ENCODE peak calls at places on chromosomes 16 and 17, in nine cellular contexts. A is lower leg skin, L is GM12878, U is NB4, R is sigmoid colon, D is uterus, Q is heart left ventricle, H is endothelial cell of umbilical vein, T is spleen. V is an unnamed sample.
A peak's percentile ranks its signal among the peaks of the same experiment; 100 is the strongest.

GRCh38 chr17:66776999-66777688 is 57.8 kb upstream of the CACNG5 start:
- DNase-seq in L (no peak), Q (no peak), H (no peak), U (no peak), R (no peak), D (no peak), A (no peak), T (no peak), V (no peak)

GRCh38 chr17:55053855-55054254 is 85.3 kb downstream of the STXBP4 start:
- DNase-seq in D (no peak), H (peak; percentile 23), Q (no peak), A (no peak), T (no peak), U (no peak), R (no peak), L (no peak), V (no peak)

GRCh38 chr17:30477758-30478115 is 529 bp downstream of the GOSR1 start:
- DNase-seq in H (no peak), U (no peak), T (no peak), L (no peak), Q (no peak), A (no peak), R (no peak), D (no peak), V (no peak)

GRCh38 chr16:80377621-80378020 is 163.2 kb upstream of the DYNLRB2 start:
- DNase-seq in D (no peak), A (no peak), L (no peak), T (no peak), H (no peak), Q (no peak), R (no peak), U (no peak), V (no peak)

GRCh38 chr17:46264456-46265198 is 30.3 kb upstream of the LRRC37A start:
- DNase-seq in R (no peak), Q (no peak), A (no peak), T (no peak), L (no peak), D (no peak), H (no peak), U (no peak), V (no peak)

GRCh38 chr17:17520599-17521232 is 24.5 kb upstream of the RASD1 start:
- DNase-seq in H (no peak), R (no peak), Q (peak; percentile 55), L (no peak), D (no peak), T (no peak), A (no peak), U (no peak), V (no peak)

GRCh38 chr16:49019826-49020401 is 261.7 kb downstream of the CBLN1 start:
- DNase-seq in H (no peak), U (no peak), A (peak; percentile 40), Q (no peak), R (peak; percentile 75), L (no peak), D (no peak), T (no peak), V (no peak)

GRCh38 chr17:80393491-80393890 is 21.5 kb upstream of the ENDOV start:
- DNase-seq in D (no peak), R (no peak), T (no peak), H (no peak), Q (no peak), A (no peak), U (no peak), L (no peak), V (no peak)

GRCh38 chr16:66326995-66327513 is 39.4 kb upstream of the CDH5 start:
- DNase-seq in D (no peak), Q (no peak), U (no peak), A (no peak), L (no peak), R (no peak), H (no peak), T (no peak), V (no peak)

GRCh38 chr17:8126306-8127066 is 2.6 kb upstream of the HES7 start:
- DNase-seq in U (peak; percentile 49), A (no peak), D (peak; percentile 46), Q (no peak), T (no peak), L (no peak), H (peak; percentile 46), R (no peak), V (no peak)

GRCh38 chr16:48276102-48276501 is 28.8 kb upstream of the ABCC11 start:
- DNase-seq in Q (no peak), T (no peak), H (peak; percentile 86), U (no peak), A (no peak), L (no peak), R (no peak), D (no peak), V (no peak)

GRCh38 chr17:66949501-66949900 is 15.0 kb upstream of the CACNG4 start:
- DNase-seq in A (no peak), U (no peak), Q (no peak), D (no peak), T (peak; percentile 24), R (no peak), L (no peak), H (no peak), V (no peak)

GRCh38 chr17:66826856-66827255 is 8.1 kb upstream of the CACNG5 start:
- DNase-seq in A (no peak), R (no peak), U (no peak), H (no peak), Q (no peak), T (no peak), L (no peak), D (no peak), V (no peak)

GRCh38 chr17:35368086-35368824 is 5.2 kb downstream of the SLFN11 start:
- DNase-seq in A (no peak), R (no peak), U (peak; percentile 96), Q (no peak), T (no peak), H (no peak), D (no peak), L (peak; percentile 75), V (no peak)

GRCh38 chr17:1447061-1447460 is 9.0 kb downstream of the CRK start:
- DNase-seq in D (no peak), L (no peak), T (no peak), R (no peak), H (peak; percentile 82), U (no peak), Q (no peak), A (no peak), V (no peak)

GRCh38 chr17:64024781-64025731 is 4.6 kb upstream of the ICAM2 start:
- DNase-seq in R (peak; percentile 61), D (no peak), L (no peak), T (no peak), A (peak; percentile 83), U (no peak), Q (no peak), H (peak; percentile 48), V (no peak)

GRCh38 chr16:78413651-78414050 is 314.2 kb downstream of the WWOX start:
- DNase-seq in T (no peak), R (no peak), U (no peak), A (no peak), Q (no peak), D (no peak), L (no peak), H (no peak), V (no peak)

GRCh38 chr17:17567631-17568030 is 23.9 kb downstream of the PEMT start:
- DNase-seq in Q (peak; percentile 77), U (no peak), R (peak; percentile 89), T (no peak), L (no peak), H (no peak), A (no peak), D (no peak), V (peak; percentile 51)

GRCh38 chr17:44222112-44222869 is 2.8 kb upstream of the UBTF start:
- DNase-seq in H (peak; percentile 71), Q (peak; percentile 87), A (peak; percentile 95), T (peak; percentile 92), D (peak; percentile 85), R (peak; percentile 95), U (peak; percentile 72), L (no peak), V (peak; percentile 67)
- TF ChIP-seq POLR2A in H (peak; percentile 79), Q (peak; percentile 87), A (no peak), T (no peak), D (peak; percentile 74), R (peak; percentile 74), U (no peak), L (peak; percentile 50), V (peak; percentile 61)

GRCh38 chr16:88978608-88979346 is 1.8 kb upstream of the CBFA2T3 start:
- DNase-seq in U (peak; percentile 99), T (peak; percentile 90), D (no peak), H (no peak), R (no peak), A (no peak), Q (no peak), L (peak; percentile 47), V (no peak)
- TF ChIP-seq POLR2A in U (peak; percentile 14), T (no peak), D (no peak), H (no peak), R (no peak), A (no peak), Q (no peak), L (no peak), V (no peak)

GRCh38 chr16:67950335-67950843 is 6.5 kb upstream of the LCAT start:
- DNase-seq in H (no peak), T (peak; percentile 63), R (no peak), Q (no peak), U (no peak), D (no peak), A (no peak), L (no peak), V (no peak)
- TF ChIP-seq POLR2A in H (no peak), T (no peak), R (no peak), Q (no peak), U (no peak), D (no peak), A (no peak), L (no peak), V (no peak)

DNA sequence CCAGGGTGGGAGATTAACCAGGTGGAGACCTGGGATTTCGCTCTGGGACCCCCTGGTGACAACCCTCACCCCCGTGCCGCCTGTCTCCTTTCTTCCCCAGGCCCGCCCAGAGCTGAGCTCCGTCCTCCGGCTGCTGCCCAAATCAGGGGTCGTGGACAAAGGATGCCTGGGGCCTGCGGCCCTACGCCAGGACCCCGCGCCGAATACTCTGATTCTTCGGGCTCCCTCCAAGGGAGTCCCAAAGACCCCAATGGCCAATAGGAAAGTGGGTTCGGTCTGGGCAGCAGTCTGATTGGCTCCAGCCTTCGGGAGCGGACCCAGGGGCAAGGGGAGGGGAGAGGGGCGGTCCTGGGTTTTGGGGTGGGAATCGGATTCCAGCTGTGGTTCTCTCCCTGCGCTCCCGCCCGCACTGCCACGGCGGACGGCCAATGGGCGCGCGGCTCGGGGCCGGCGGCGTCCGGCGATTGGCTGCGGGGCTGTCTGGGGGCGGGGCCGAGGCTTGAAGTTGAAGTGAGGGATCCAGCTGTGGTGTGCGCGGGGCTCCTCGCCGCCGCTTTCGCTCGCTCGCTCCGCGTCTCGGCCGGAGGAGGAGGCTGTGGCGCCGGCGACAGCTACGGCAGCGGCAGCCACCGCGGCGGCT is at the start of gene CACNA1G:
- DNase-seq in H (peak; percentile 70), Q (peak; percentile 94), T (peak; percentile 93), L (no peak), D (peak; percentile 88), R (peak; percentile 95), U (peak; percentile 86), A (peak; percentile 98), V (peak; percentile 85)
- TF ChIP-seq POLR2A in H (no peak), Q (no peak), T (no peak), L (no peak), D (peak; percentile 34), R (no peak), U (no peak), A (no peak), V (no peak)